ENCODE peak calls at places on chromosome 16, in five cellular contexts. X, S, B, L and H are unnamed samples.

GRCh38 chr16:55253987-55254386 is 70.0 kb upstream of the IRX6 start:
- DNase-seq in X (no peak), B (no peak), S (no peak), L (no peak), H (no peak)

GRCh38 chr16:75265911-75266701 is 14.7 kb upstream of the BCAR1 start:
- DNase-seq in S (peak; percentile 91), L (no peak), X (peak; percentile 91), B (peak; percentile 82), H (no peak)

GRCh38 chr16:19377864-19378263 is 39.8 kb upstream of the TMC5 start:
- DNase-seq in S (no peak), L (no peak), B (no peak), X (no peak), H (no peak)

GRCh38 chr16:21638573-21638975 is 13.8 kb downstream of the IGSF6 start:
- DNase-seq in X (no peak), B (no peak), L (peak; percentile 70), S (no peak), H (no peak)

GRCh38 chr16:11147033-11147848 is 108.8 kb downstream of the SOCS1 start:
- DNase-seq in L (no peak), B (no peak), X (no peak), S (no peak), H (no peak)

GRCh38 chr16:20385844-20386832 is 18.4 kb downstream of the PDILT start:
- DNase-seq in L (peak; percentile 27), X (peak; percentile 73), B (peak; percentile 51), S (peak; percentile 65), H (peak; percentile 6)

GRCh38 chr16:3349175-3349574 is 6.5 kb upstream of the OR2C1 start:
- DNase-seq in S (no peak), X (no peak), B (no peak), L (no peak), H (no peak)

GRCh38 chr16:14527411-14528044 is 102.5 kb downstream of the PARN start:
- DNase-seq in B (peak; percentile 41), S (no peak), X (no peak), L (no peak), H (peak; percentile 49)

GRCh38 chr16:28981517-28981916 is 3.3 kb upstream of the LAT start:
- DNase-seq in B (no peak), S (no peak), L (no peak), X (no peak), H (no peak)

GRCh38 chr16:23482778-23483177 is 27.5 kb downstream of the GGA2 start:
- DNase-seq in S (no peak), X (no peak), B (no peak), L (no peak), H (no peak)

GRCh38 chr16:2808181-2808580 is 8.9 kb upstream of the PRSS21 start:
- DNase-seq in S (no peak), B (no peak), X (no peak), L (no peak), H (no peak)

GRCh38 chr16:30369091-30369937 is 980 bp downstream of the TBC1D10B start:
- DNase-seq in S (peak; percentile 13), X (no peak), L (no peak), B (no peak), H (no peak)

GRCh38 chr16:88618956-88619667 is 19.3 kb upstream of the IL17C start:
- DNase-seq in S (no peak), B (no peak), L (no peak), X (no peak), H (no peak)

GRCh38 chr16:88617268-88618031 is 20.9 kb upstream of the IL17C start:
- DNase-seq in X (no peak), S (no peak), L (no peak), B (no peak), H (no peak)

GRCh38 chr16:88619859-88620655 is 18.3 kb upstream of the IL17C start:
- DNase-seq in L (no peak), S (no peak), X (no peak), B (peak; percentile 55), H (peak; percentile 89)

GRCh38 chr16:88616736-88617135 is 21.6 kb upstream of the IL17C start:
- DNase-seq in S (no peak), X (no peak), B (no peak), L (no peak), H (no peak)

GRCh38 chr16:88618182-88618955 is 20.0 kb upstream of the IL17C start:
- DNase-seq in S (no peak), L (no peak), X (no peak), B (no peak), H (no peak)
- TF ChIP-seq CTCF in S (no peak), L (no peak), X (no peak), B (no peak), H (no peak)

GRCh38 chr16:15942901-15943690 is 6.3 kb upstream of the ABCC1 start:
- DNase-seq in S (no peak), L (no peak), B (no peak), X (no peak), H (no peak)

GRCh38 chr16:15948532-15949209 is 745 bp upstream of the ABCC1 start:
- DNase-seq in B (no peak), X (no peak), S (no peak), L (no peak), H (no peak)

GRCh38 chr16:15949210-15950166 is at the start of gene ABCC1:
- DNase-seq in B (peak; percentile 56), X (peak; percentile 34), L (no peak), S (peak; percentile 51), H (no peak)

GRCh38 chr16:15947983-15948509 is 1.4 kb upstream of the ABCC1 start:
- DNase-seq in L (no peak), S (no peak), B (no peak), X (no peak), H (no peak)

DNA sequence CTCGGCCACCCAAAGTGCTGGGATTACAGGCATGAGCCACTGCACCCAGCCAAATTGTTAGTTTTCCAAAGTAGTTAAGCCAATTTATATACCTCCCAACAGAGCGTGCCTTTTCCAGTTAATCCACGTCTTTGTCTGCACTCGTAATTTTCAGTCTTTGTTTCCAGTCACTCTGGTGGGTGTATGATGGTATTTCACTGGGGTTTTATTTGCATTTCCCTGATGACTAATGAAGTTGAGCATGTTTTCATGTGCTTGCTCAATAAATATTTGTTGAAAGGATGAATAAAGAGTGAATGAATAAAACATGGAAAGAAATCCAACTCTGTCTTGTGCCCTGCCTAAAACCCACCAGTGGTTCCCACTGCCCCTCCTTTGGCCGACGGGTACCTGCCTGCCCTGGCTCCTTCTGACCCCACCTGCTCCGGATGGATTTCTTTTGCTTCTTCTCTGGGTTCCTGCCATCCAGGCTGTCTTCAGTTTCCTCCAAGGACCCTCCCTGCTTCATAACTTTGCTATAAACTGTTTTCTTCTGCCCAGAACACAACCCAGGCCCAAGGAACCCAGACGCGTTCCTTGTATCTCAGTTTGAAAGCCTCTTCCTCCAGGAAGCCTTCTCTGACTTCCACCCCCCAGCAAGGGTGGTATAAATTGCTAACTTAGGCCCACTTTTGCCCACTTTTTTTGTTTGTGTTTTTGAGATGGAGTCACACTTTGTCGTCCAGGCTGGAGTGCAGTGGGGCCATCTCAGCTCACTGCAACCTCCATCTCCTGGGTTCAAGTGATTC is 3.0 kb upstream of the ABCC1 start:
- DNase-seq in L (peak; percentile 81), X (no peak), B (no peak), S (no peak), H (peak; percentile 66)
- TF ChIP-seq CTCF in L (peak; percentile 42), X (no peak), B (no peak), S (no peak), H (no peak)

DNA sequence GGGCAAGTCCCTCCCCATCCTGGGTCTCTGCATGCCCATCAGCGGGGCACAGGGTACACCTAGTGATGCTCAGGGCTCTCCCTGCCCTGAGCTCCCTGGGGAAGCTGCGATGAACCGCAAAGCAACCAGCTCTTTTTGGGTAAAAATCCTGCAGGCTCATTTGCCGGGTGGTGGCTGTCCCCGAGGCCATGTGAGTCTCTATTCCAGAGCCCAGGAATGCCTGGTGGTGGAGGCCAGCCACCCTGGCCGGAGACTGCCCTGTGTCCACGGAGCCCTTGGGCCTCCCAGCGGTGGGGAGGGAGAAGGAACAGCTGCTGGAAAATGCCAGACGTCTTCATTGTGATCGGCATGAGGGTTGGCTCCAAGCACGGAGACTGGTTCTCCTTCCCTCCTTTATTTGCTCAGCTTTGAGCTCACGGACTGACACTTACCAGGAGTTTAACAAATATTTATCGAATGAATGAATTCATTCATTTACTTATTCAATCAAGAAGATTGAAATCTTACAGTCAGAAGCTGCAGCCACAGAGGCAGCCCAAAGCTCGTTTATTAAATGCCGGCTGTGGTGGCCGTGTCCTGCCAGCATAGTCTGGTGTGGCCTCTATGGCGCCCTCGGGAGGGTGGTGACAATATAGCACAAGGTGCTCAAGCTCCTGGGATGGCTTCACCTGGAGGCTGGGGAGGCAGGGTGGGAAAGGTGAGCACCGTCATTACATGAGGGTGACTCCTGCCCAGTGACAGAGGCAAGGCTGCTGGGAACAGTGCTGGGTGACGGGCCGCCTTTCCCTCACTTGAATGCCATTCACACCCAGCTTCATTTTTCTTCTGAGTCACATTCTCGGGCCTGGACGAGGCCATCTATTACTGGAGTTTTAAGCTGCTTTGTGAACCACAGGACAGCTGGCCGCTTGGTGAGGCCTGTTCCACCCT is 31.1 kb upstream of the JPH3 start:
- DNase-seq in X (peak; percentile 38), S (peak; percentile 58), L (peak; percentile 58), B (peak; percentile 69), H (no peak)
- TF ChIP-seq CTCF in X (peak; percentile 51), S (peak; percentile 63), L (peak; percentile 69), B (peak; percentile 52), H (peak; percentile 62)

DNA sequence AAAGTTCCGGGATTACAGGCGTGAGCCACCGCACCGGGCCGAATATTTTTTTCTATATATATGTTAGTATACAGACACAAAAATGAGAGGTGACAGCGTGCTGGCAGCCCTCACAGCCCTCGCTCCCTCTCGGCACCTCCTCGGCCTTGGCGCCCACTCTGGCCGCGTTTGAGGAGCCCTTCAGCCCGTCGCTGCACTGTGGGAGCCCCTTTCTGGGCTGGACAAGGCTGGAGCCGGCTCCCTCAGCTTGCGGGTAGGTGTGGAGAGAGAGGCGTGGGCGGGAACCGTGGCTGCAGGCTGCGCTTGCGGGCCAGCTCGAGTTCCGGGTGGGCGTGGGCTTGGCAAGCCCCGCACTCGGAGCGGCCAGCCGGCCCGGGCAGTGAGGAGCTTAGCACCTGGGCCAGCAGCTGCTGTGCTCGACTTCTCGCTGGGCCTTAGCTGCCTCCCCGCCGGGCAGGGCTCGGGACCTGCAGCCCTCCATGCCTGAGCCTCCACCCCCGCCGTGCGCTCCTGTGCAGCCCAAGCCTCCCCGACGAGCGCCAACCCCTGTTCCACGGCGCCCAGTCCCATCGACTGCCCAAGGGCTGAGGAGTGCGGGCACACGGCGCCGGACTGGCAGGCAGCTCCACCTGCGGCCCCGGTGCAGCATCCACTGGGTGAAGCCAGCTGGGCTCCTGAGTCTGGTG is 1.9 kb upstream of the DPEP3 start:
- DNase-seq in X (no peak), S (no peak), B (no peak), L (no peak), H (no peak)
- TF ChIP-seq CTCF in X (no peak), S (no peak), B (no peak), L (no peak), H (no peak)

DNA sequence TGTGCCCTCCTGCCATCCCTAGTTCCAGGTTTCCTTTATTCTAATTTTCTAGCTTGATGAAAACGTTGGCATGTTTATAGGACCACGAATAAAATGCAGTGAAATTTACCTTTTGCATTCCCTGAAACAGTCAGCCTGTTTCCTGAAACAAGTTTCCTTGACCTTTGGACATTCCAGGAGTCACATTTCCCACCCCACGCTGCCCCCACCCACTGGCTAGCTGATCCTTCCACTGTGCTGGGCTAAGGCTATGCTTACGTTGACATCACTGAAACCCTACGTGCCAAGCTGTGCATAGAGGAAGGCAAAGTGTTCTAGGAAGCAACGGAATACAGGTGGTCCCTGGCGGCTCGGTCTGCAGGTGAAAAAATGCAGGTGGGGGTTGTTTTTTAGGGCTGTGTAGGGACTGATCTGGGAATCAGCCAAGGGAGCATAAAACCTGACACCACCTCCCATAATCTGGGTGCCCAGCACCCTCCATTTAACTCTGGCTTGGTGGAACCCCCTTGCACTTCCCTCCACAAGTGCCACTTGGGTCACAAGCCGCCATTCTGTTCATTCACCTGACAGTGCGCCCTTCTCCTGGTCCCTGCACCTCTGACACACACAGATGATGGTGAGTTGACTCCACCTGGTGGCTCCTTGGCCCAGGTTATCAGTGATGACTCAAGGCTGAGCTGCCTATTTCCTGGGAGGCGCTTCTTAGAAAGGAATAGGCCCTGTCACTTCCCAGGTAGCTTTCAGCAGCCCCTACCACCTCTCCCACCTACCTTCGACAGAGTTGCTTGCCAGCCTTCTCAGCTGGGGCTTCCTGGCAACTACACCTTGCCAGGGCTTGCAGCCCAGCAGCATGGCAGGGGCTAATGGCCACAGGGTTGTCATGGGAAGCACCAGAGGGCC is 83.7 kb downstream of the N4BP1 start:
- DNase-seq in X (no peak), S (peak; percentile 71), L (no peak), B (peak; percentile 30), H (no peak)
- TF ChIP-seq CTCF in X (peak; percentile 44), S (peak; percentile 77), L (peak; percentile 45), B (no peak), H (peak; percentile 16)